ENCODE peak calls at places on chromosomes 12 and 14, in six cellular contexts. One of them, this sample, is unnamed.

GRCh38 chr12:131509706-131510105 is 201.2 kb upstream of the SFSWAP start:
- DNase-seq in non-pigmented ciliary epithelial cell: no peak
- DNase-seq in GM23338: no peak
- DNase-seq in NCI-H510A: no peak
- DNase-seq in nephron progenitor cell: no peak
- DNase-seq in CD8-positive, alpha-beta T cell: no peak
- DNase-seq in this sample: peak; percentile 20

GRCh38 chr12:129900306-129900705 is 3.5 kb downstream of the TMEM132D start:
- DNase-seq in non-pigmented ciliary epithelial cell: no peak
- DNase-seq in GM23338: no peak
- DNase-seq in NCI-H510A: no peak
- DNase-seq in nephron progenitor cell: no peak
- DNase-seq in CD8-positive, alpha-beta T cell: no peak
- DNase-seq in this sample: no peak

GRCh38 chr12:52767020-52767379 is 10.1 kb downstream of the KRT76 start:
- DNase-seq in non-pigmented ciliary epithelial cell: no peak
- DNase-seq in GM23338: no peak
- DNase-seq in NCI-H510A: no peak
- DNase-seq in nephron progenitor cell: no peak
- DNase-seq in CD8-positive, alpha-beta T cell: no peak
- DNase-seq in this sample: no peak

GRCh38 chr14:92563359-92563758 is 49.8 kb downstream of the RIN3 start:
- DNase-seq in non-pigmented ciliary epithelial cell: peak; percentile 15
- DNase-seq in GM23338: no peak
- DNase-seq in NCI-H510A: no peak
- DNase-seq in nephron progenitor cell: no peak
- DNase-seq in CD8-positive, alpha-beta T cell: no peak
- DNase-seq in this sample: no peak

GRCh38 chr12:131862994-131863710 is 31.3 kb upstream of the ULK1 start:
- DNase-seq in non-pigmented ciliary epithelial cell: no peak
- DNase-seq in GM23338: no peak
- DNase-seq in NCI-H510A: no peak
- DNase-seq in nephron progenitor cell: no peak
- DNase-seq in CD8-positive, alpha-beta T cell: no peak
- DNase-seq in this sample: peak; percentile 65

GRCh38 chr14:93036652-93037341 is 78.9 kb downstream of the ITPK1 start:
- DNase-seq in non-pigmented ciliary epithelial cell: no peak
- DNase-seq in GM23338: no peak
- DNase-seq in NCI-H510A: no peak
- DNase-seq in nephron progenitor cell: no peak
- DNase-seq in CD8-positive, alpha-beta T cell: no peak
- DNase-seq in this sample: no peak

GRCh38 chr14:64828096-64828495 is 51.6 kb downstream of the SPTB start:
- DNase-seq in non-pigmented ciliary epithelial cell: no peak
- DNase-seq in GM23338: no peak
- DNase-seq in NCI-H510A: peak; percentile 88
- DNase-seq in nephron progenitor cell: no peak
- DNase-seq in CD8-positive, alpha-beta T cell: no peak
- DNase-seq in this sample: no peak

GRCh38 chr12:77354766-77355362 is 289.5 kb upstream of the E2F7 start:
- DNase-seq in non-pigmented ciliary epithelial cell: no peak
- DNase-seq in GM23338: no peak
- DNase-seq in NCI-H510A: no peak
- DNase-seq in nephron progenitor cell: no peak
- DNase-seq in CD8-positive, alpha-beta T cell: no peak
- DNase-seq in this sample: no peak